ENCODE peak calls at places on chromosomes 7 and 10, in six cellular contexts. R is psoas muscle, Q is heart left ventricle, X is GM06990, V is astrocyte of the spinal cord, N is HFF-Myc. P is an unnamed sample.

GRCh38 chr7:36521911-36522310 is 132.2 kb downstream of the ANLN start:
- DNase-seq in R (no peak), Q (no peak), X (no peak), V (no peak), N (no peak), P (no peak)

GRCh38 chr7:12623885-12624498 is 53.5 kb downstream of the SCIN start:
- DNase-seq in R (no peak), Q (no peak), X (no peak), V (peak; percentile 45), N (no peak), P (no peak)

GRCh38 chr10:129467346-129468119 is 492 bp downstream of the MGMT start:
- DNase-seq in R (no peak), Q (peak; percentile 36), X (no peak), V (no peak), N (no peak), P (no peak)

GRCh38 chr10:22646291-22646926 is 68.0 kb downstream of the PIP4K2A start:
- DNase-seq in R (no peak), Q (no peak), X (peak; percentile 52), V (no peak), N (no peak), P (no peak)

GRCh38 chr7:38681882-38682281 is 50.7 kb upstream of the AMPH start:
- DNase-seq in R (no peak), Q (no peak), X (no peak), V (no peak), N (no peak), P (no peak)

GRCh38 chr10:30491204-30491603 is 57.2 kb downstream of the MAP3K8 start:
- DNase-seq in R (no peak), Q (no peak), X (no peak), V (no peak), N (no peak), P (no peak)

GRCh38 chr7:151992375-151992774 is 33.1 kb upstream of the GALNT11 start:
- DNase-seq in R (peak; percentile 74), Q (peak; percentile 36), X (peak; percentile 11), V (no peak), N (peak; percentile 9), P (no peak)

GRCh38 chr7:152860302-152860701 is 100.8 kb downstream of the ACTR3B start:
- DNase-seq in R (no peak), Q (no peak), X (no peak), V (no peak), N (no peak), P (no peak)

GRCh38 chr10:111113961-111114830 is 37.4 kb downstream of the ADRA2A start:
- DNase-seq in R (no peak), Q (no peak), X (no peak), V (peak; percentile 14), N (no peak), P (no peak)

GRCh38 chr10:83214178-83214577 is 925.1 kb upstream of the GHITM start:
- DNase-seq in R (no peak), Q (no peak), X (no peak), V (no peak), N (no peak), P (no peak)

GRCh38 chr10:122559228-122559627 is 1.3 kb upstream of the DMBT1 start:
- DNase-seq in R (no peak), Q (no peak), X (no peak), V (no peak), N (no peak), P (no peak)

GRCh38 chr10:119217937-119218579 is 10.7 kb downstream of the GRK5 start:
- DNase-seq in R (no peak), Q (no peak), X (no peak), V (no peak), N (no peak), P (no peak)

GRCh38 chr7:73330772-73331171 is 2.8 kb downstream of the FKBP6 start:
- DNase-seq in R (no peak), Q (no peak), X (no peak), V (no peak), N (no peak), P (no peak)

GRCh38 chr7:72391821-72392377 is 20.2 kb downstream of the CALN1 start:
- DNase-seq in R (no peak), Q (no peak), X (no peak), V (no peak), N (no peak), P (no peak)

GRCh38 chr10:27759483-27760281 is 14.1 kb upstream of the MKX start:
- DNase-seq in R (no peak), Q (no peak), X (no peak), V (no peak), N (no peak), P (no peak)

GRCh38 chr10:85544956-85545355 is 821.6 kb downstream of the GRID1 start:
- DNase-seq in R (no peak), Q (no peak), X (no peak), V (no peak), N (no peak), P (no peak)

GRCh38 chr10:15571570-15571969 is 148.2 kb downstream of the ITGA8 start:
- DNase-seq in R (no peak), Q (peak; percentile 58), X (no peak), V (peak; percentile 71), N (peak; percentile 32), P (no peak)

GRCh38 chr7:138433583-138434437 is 26.2 kb upstream of the TRIM24 start:
- DNase-seq in R (no peak), Q (no peak), X (no peak), V (no peak), N (no peak), P (no peak)

GRCh38 chr10:22630229-22631174 is 83.9 kb downstream of the PIP4K2A start:
- DNase-seq in R (no peak), Q (no peak), X (peak; percentile 71), V (peak; percentile 44), N (no peak), P (no peak)

GRCh38 chr7:71131753-71132520 is at the start of gene GALNT17:
- DNase-seq in R (no peak), Q (no peak), X (peak; percentile 9), V (peak; percentile 1), N (no peak), P (no peak)

GRCh38 chr10:28986117-28986792 is 302.6 kb upstream of the LYZL1 start:
- DNase-seq in R (no peak), Q (no peak), X (no peak), V (no peak), N (no peak), P (no peak)

GRCh38 chr7:129785457-129786178 is 167.1 kb downstream of the UBE2H start:
- DNase-seq in R (no peak), Q (no peak), X (peak; percentile 34), V (no peak), N (no peak), P (no peak)

GRCh38 chr10:55858730-55859129 is 502.3 kb downstream of the ZWINT start:
- DNase-seq in R (no peak), Q (no peak), X (no peak), V (no peak), N (no peak), P (no peak)

GRCh38 chr10:133474027-133474426 is 20.3 kb downstream of the SCART1 start:
- DNase-seq in R (no peak), Q (no peak), X (no peak), V (no peak), N (no peak), P (no peak)

GRCh38 chr10:33800545-33800944 is 466.1 kb upstream of the NRP1 start:
- DNase-seq in R (no peak), Q (peak; percentile 57), X (no peak), V (no peak), N (no peak), P (no peak)

GRCh38 chr7:131629203-131629871 is 72.9 kb upstream of the PODXL start:
- DNase-seq in R (no peak), Q (peak; percentile 49), X (no peak), V (peak; percentile 56), N (no peak), P (no peak)

GRCh38 chr10:114772496-114773196 is 48.9 kb upstream of the FHIP2A start:
- DNase-seq in R (no peak), Q (no peak), X (no peak), V (peak; percentile 52), N (no peak), P (no peak)

GRCh38 chr7:3955751-3956696 is 655.0 kb downstream of the SDK1 start:
- DNase-seq in R (no peak), Q (no peak), X (no peak), V (peak; percentile 60), N (no peak), P (no peak)

GRCh38 chr7:11294218-11294617 is 320.5 kb downstream of the PHF14 start:
- DNase-seq in R (no peak), Q (no peak), X (no peak), V (no peak), N (no peak), P (no peak)

GRCh38 chr10:13270877-13271551 is 28.9 kb downstream of the PHYH start:
- DNase-seq in R (no peak), Q (no peak), X (no peak), V (peak; percentile 7), N (no peak), P (no peak)

GRCh38 chr10:13268310-13268709 is 31.6 kb downstream of the PHYH start:
- DNase-seq in R (no peak), Q (no peak), X (no peak), V (no peak), N (no peak), P (no peak)

GRCh38 chr10:13268841-13269240 is 31.0 kb downstream of the PHYH start:
- DNase-seq in R (no peak), Q (no peak), X (no peak), V (no peak), N (no peak), P (no peak)

GRCh38 chr10:13271552-13272163 is 28.2 kb downstream of the PHYH start:
- DNase-seq in R (peak; percentile 63), Q (no peak), X (peak; percentile 39), V (no peak), N (no peak), P (peak; percentile 26)

GRCh38 chr10:13272164-13272571 is 27.7 kb downstream of the PHYH start:
- DNase-seq in R (peak; percentile 78), Q (peak; percentile 40), X (no peak), V (peak; percentile 13), N (peak; percentile 45), P (peak; percentile 12)
- H3K4me3 ChIP-seq in R (peak overlapping the region; percentile 28), Q (no peak overlapping the region), X (peak overlapping the region; percentile 44), V (no peak overlapping the region), N (no peak overlapping the region), P (no peak overlapping the region)

GRCh38 chr7:2760098-2760889 is 72.3 kb downstream of the AMZ1 start:
- DNase-seq in R (peak; percentile 80), Q (peak; percentile 66), X (no peak), V (peak; percentile 43), N (no peak), P (no peak)
- TF ChIP-seq CTCF in R (peak; percentile 65), Q (peak; percentile 34), X (no peak), V (peak; percentile 55), N (peak; percentile 60), P (peak; percentile 40)

GRCh38 chr7:53531-53930 is 138.8 kb upstream of the FAM20C start:
- DNase-seq in R (no peak), Q (peak; percentile 9), X (no peak), V (no peak), N (no peak), P (no peak)
- H3K4me3 ChIP-seq in R (no peak overlapping the region), Q (no peak overlapping the region), X (no peak overlapping the region), V (no peak overlapping the region), N (no peak overlapping the region), P (no peak overlapping the region)

DNA sequence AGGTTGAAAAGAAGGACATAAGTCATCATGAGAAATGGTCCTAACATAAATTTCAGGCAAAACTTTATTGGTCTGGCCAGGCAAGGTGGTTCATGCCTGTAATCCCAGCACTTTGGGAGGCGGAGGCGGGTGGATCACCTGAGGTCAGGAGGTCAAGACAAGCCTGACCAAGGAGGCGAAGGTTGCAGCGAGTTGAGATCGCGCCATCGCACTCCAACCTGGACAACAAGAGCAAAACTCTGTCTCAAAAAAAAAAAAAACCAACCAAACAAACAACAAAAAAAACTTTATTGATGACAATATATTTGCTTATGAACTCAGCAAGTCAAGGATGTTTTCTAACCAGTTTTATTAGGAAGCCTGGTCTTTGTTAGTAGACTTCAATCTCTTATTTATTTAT is 54.6 kb upstream of the ARHGAP21 start:
- DNase-seq in R (no peak), Q (no peak), X (no peak), V (no peak), N (no peak), P (no peak)
- TF ChIP-seq CTCF in R (no peak), Q (no peak), X (no peak), V (no peak), N (no peak), P (no peak)

P was measured in GM12864.